ENCODE peak calls at places on chromosomes 3 and 15, in four cellular contexts. Z, F, W and G are unnamed samples.

GRCh38 chr15:25408428-25408827 is 30.4 kb downstream of the UBE3A start:
- DNase-seq in Z (no peak), W (no peak), F (no peak), G (peak)

GRCh38 chr3:116135462-116135861 is 309.8 kb downstream of the LSAMP start:
- DNase-seq in Z (no peak), W (peak), F (peak), G (peak)

GRCh38 chr3:9809615-9810356 is at the start of gene TTLL3:
- DNase-seq in F (peak), Z (no peak), W (peak), G (peak)

GRCh38 chr3:118970819-118971218 is 63.8 kb downstream of the IGSF11 start:
- DNase-seq in Z (no peak), W (no peak), F (no peak), G (no peak)

GRCh38 chr3:56622381-56622780 is 60.7 kb downstream of the TASOR start:
- DNase-seq in F (no peak), Z (no peak), W (no peak), G (no peak)

GRCh38 chr3:171770689-171771620 is 39.3 kb downstream of the PLD1 start:
- DNase-seq in F (peak), Z (no peak), W (peak), G (peak)

GRCh38 chr15:64441852-64442251 is 18.5 kb upstream of the ZNF609 start:
- DNase-seq in W (no peak), Z (no peak), F (no peak), G (no peak)

GRCh38 chr3:178275793-178276192 is 260.4 kb upstream of the KCNMB2 start:
- DNase-seq in W (peak), Z (no peak), F (no peak), G (no peak)

GRCh38 chr3:12454808-12455121 is 29.5 kb upstream of the TSEN2 start:
- DNase-seq in Z (no peak), F (no peak), W (peak), G (no peak)

GRCh38 chr3:10581251-10581650 is 75.9 kb upstream of the ATP2B2 start:
- DNase-seq in F (no peak), W (no peak), Z (no peak), G (no peak)

GRCh38 chr15:77487479-77487861 is 66.8 kb downstream of the HMG20A start:
- DNase-seq in W (no peak), F (peak), Z (no peak), G (no peak)

GRCh38 chr15:96586901-96587300 is 256.4 kb downstream of the NR2F2 start:
- DNase-seq in W (no peak), F (no peak), Z (no peak), G (no peak)

GRCh38 chr3:124636863-124637296 is 93.4 kb upstream of the UMPS start:
- DNase-seq in Z (no peak), F (no peak), W (no peak), G (no peak)

GRCh38 chr15:32855942-32856341 is 138.1 kb downstream of the GREM1 start:
- DNase-seq in F (peak), W (peak), Z (no peak), G (peak)

GRCh38 chr3:14988988-14989394 is 41.6 kb downstream of the NR2C2 start:
- DNase-seq in F (no peak), Z (peak), W (peak), G (no peak)

GRCh38 chr3:157865449-157865862 is 240.8 kb downstream of the SHOX2 start:
- DNase-seq in W (peak), F (peak), Z (no peak), G (peak)

GRCh38 chr3:150235799-150236198 is 172.3 kb upstream of the TSC22D2 start:
- DNase-seq in Z (no peak), F (peak), W (peak), G (peak)

GRCh38 chr3:122942241-122942640 is 85.3 kb downstream of the SEMA5B start:
- DNase-seq in W (peak), F (no peak), Z (no peak), G (no peak)

GRCh38 chr3:64548200-64548889 is 139.5 kb downstream of the ADAMTS9 start:
- DNase-seq in F (peak), Z (no peak), W (no peak), G (peak)

GRCh38 chr3:72171461-72171860 is 386.5 kb upstream of the PROK2 start:
- DNase-seq in F (no peak), W (no peak), Z (no peak), G (no peak)

GRCh38 chr3:100993309-100993708 is at the start of gene ABI3BP:
- DNase-seq in W (peak), F (peak), Z (no peak), G (peak)

GRCh38 chr3:181362378-181362777 is 349.3 kb upstream of the SOX2 start:
- DNase-seq in F (no peak), Z (no peak), W (peak), G (peak)

GRCh38 chr3:197003461-197004385 is 25.9 kb downstream of the MELTF start:
- DNase-seq in F (peak), Z (no peak), W (peak), G (no peak)

GRCh38 chr3:133295199-133295901 is 104.5 kb upstream of the BFSP2 start:
- DNase-seq in Z (no peak), F (peak), W (peak), G (peak)

GRCh38 chr3:120369000-120369399 is 19.8 kb upstream of the LRRC58 start:
- DNase-seq in Z (no peak), W (no peak), F (no peak), G (no peak)

GRCh38 chr15:52427804-52428203 is 100.9 kb downstream of the MYO5A start:
- DNase-seq in Z (no peak), F (peak), W (peak), G (peak)

DNA sequence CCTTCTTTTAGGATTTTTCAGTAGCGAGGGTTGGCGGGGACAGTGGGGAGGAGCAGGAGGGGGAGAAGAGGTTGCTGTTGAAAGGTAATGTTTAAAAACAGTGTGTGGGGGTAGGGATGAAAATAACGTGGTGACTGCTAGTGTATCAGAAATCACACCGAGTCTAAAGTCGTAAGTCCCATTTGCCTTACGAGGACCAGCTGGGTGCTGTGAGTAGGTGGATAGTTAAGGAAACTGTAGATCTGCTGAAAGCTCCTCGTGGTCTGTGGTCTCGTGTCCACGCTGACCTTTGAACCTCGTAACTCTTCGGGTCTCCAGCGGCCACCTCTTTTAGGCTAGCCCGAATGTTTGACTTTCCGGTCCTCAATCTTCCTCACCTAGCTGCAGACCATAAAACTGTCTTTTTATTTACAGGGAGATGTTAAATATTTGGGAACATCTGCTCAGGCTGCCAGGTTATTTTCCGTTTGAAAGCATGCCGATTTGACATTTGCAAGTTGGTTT is 29.3 kb upstream of the ST3GAL6 start:
- DNase-seq in W (peak), F (peak), Z (peak), G (peak)
- H3K4me3 ChIP-seq in W (peak), F (peak), Z (peak), G (peak)

GRCh38 chr15:55741592-55742497 is 1.1 kb downstream of the PRTG start:
- DNase-seq in W (peak), F (no peak), Z (no peak), G (peak)
- TF ChIP-seq CTCF in W (no peak), F (no peak), Z (peak), G (no peak)

GRCh38 chr3:102190340-102190723 is 244.5 kb upstream of the ZPLD1 start:
- DNase-seq in W (no peak), F (no peak), Z (no peak), G (no peak)
- H3K4me3 ChIP-seq in W (no peak), F (no peak), Z (no peak), G (no peak)

GRCh38 chr3:39064646-39065045 is 12.8 kb downstream of the WDR48 start:
- DNase-seq in Z (no peak), F (no peak), W (no peak), G (peak)

GRCh38 chr3:39062180-39062579 is 10.4 kb downstream of the WDR48 start:
- DNase-seq in Z (no peak), W (no peak), F (no peak), G (no peak)

GRCh38 chr3:39067286-39067685 is 15.5 kb downstream of the WDR48 start:
- DNase-seq in Z (no peak), W (no peak), F (no peak), G (peak)

GRCh38 chr3:39063143-39063542 is 11.3 kb downstream of the WDR48 start:
- DNase-seq in F (no peak), Z (no peak), W (no peak), G (no peak)

DNA sequence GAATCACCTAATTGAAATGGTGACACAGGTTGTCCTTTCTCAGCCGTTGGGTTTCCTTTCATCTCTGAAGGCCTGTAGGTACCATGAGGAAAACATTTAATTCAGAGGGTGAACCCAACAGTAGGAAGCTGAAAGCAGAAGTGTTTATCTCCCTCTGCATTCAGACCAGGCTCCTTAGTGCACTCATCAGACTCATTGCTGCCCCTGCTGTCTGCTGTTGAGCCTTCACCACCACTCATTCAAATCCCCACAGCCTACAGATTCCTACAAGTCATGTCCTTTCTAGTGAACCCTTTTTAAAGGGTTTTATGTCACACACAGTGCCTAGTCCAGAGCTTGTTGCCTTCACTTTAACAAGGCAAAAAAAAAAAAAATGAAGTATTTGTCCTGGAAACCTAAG is 13.4 kb downstream of the WDR48 start:
- DNase-seq in F (peak), W (peak), Z (no peak), G (peak)
- TF ChIP-seq CTCF in F (peak), W (peak), Z (peak), G (peak)

GRCh38 chr3:73835945-73836344 is 211.2 kb upstream of the PDZRN3 start:
- DNase-seq in F (no peak), Z (no peak), W (no peak), G (no peak)
- H3K4me3 ChIP-seq in F (no peak), Z (no peak), W (no peak), G (no peak)